ENCODE peak calls at places on chromosomes 6 and 20, in five cellular contexts. Z, M, E, W and P are unnamed samples.

GRCh38 chr20:1392443-1392692 is 486 bp downstream of the FKBP1A start:
- DNase-seq in E (no peak), Z (no peak), M (no peak), W (no peak), P (no peak)

GRCh38 chr6:43355862-43356590 is 13.4 kb downstream of the ZNF318 start:
- DNase-seq in M (no peak), E (no peak), Z (peak), W (no peak), P (no peak)

GRCh38 chr6:170206317-170206621 is 84.6 kb downstream of the DLL1 start:
- DNase-seq in M (no peak), W (no peak), E (no peak), Z (no peak), P (no peak)

GRCh38 chr6:145887969-145888368 is 73.4 kb upstream of the FBXO30 start:
- DNase-seq in M (no peak), Z (peak), W (no peak), E (no peak), P (no peak)

GRCh38 chr6:130457605-130458004 is 91.8 kb downstream of the TMEM200A start:
- DNase-seq in E (no peak), W (no peak), Z (peak), M (peak), P (no peak)

GRCh38 chr6:31639449-31639861 is 13.0 kb downstream of the BAG6 start:
- DNase-seq in E (no peak), Z (no peak), M (no peak), W (no peak), P (no peak)

GRCh38 chr20:36744243-36744642 is 1.6 kb downstream of the NDRG3 start:
- DNase-seq in E (no peak), Z (no peak), W (no peak), M (no peak), P (no peak)

GRCh38 chr6:158923801-158924498 is 76.1 kb downstream of the RSPH3 start:
- DNase-seq in E (no peak), W (peak), M (no peak), Z (no peak), P (no peak)

GRCh38 chr20:38127011-38127621 is 38.0 kb downstream of the TGM2 start:
- DNase-seq in W (no peak), E (no peak), Z (no peak), M (no peak), P (peak)

GRCh38 chr6:91710356-91710755 is 1123.5 kb upstream of the MAP3K7 start:
- DNase-seq in Z (no peak), M (no peak), W (no peak), E (no peak), P (no peak)

GRCh38 chr6:95203153-95203754 is 374.1 kb upstream of the MANEA start:
- DNase-seq in Z (peak), M (no peak), W (no peak), E (no peak), P (no peak)

GRCh38 chr6:93418113-93418447 is 1.3 kb downstream of the EPHA7 start:
- DNase-seq in W (no peak), Z (no peak), E (no peak), M (no peak), P (no peak)

GRCh38 chr20:3808141-3808479 is 12.0 kb downstream of the CDC25B start:
- DNase-seq in Z (no peak), W (peak), M (peak), E (no peak), P (peak)

GRCh38 chr20:6014017-6014416 is 39.8 kb downstream of the LRRN4 start:
- DNase-seq in M (no peak), Z (no peak), E (no peak), W (no peak), P (no peak)

GRCh38 chr6:34259529-34260069 is 10.8 kb upstream of the SMIM29 start:
- DNase-seq in E (no peak), M (no peak), Z (no peak), W (no peak), P (no peak)

GRCh38 chr6:134146268-134147032 is 94.0 kb upstream of the SLC2A12 start:
- DNase-seq in W (no peak), Z (no peak), E (no peak), M (no peak), P (no peak)

GRCh38 chr6:137736919-137737318 is 130.1 kb upstream of the TNFAIP3 start:
- DNase-seq in W (no peak), M (no peak), E (no peak), Z (no peak), P (no peak)

GRCh38 chr6:7255918-7256317 is 57.1 kb downstream of the SSR1 start:
- DNase-seq in M (no peak), Z (no peak), W (no peak), E (no peak), P (no peak)

GRCh38 chr6:34056301-34056700 is 89.6 kb downstream of the GRM4 start:
- DNase-seq in E (no peak), M (peak), W (peak), Z (peak), P (peak)

GRCh38 chr6:117381749-117382148 is 44.0 kb downstream of the ROS1 start:
- DNase-seq in E (no peak), Z (no peak), M (no peak), W (no peak), P (no peak)

GRCh38 chr6:5446362-5447075 is 185.2 kb downstream of the FARS2 start:
- DNase-seq in M (no peak), Z (no peak), E (no peak), W (no peak), P (no peak)

GRCh38 chr6:159941286-159942113 is 27.4 kb upstream of the IGF2R start:
- DNase-seq in W (no peak), M (no peak), Z (peak), E (no peak), P (no peak)

GRCh38 chr20:50701055-50701963 is 10.0 kb upstream of the RIPOR3 start:
- DNase-seq in W (no peak), M (no peak), Z (no peak), E (no peak), P (no peak)

GRCh38 chr6:53014034-53014433 is 18.9 kb upstream of the GSTA4 start:
- DNase-seq in M (no peak), Z (no peak), W (peak), E (no peak), P (peak)

GRCh38 chr6:167805349-167806060 is 21.2 kb upstream of the AFDN start:
- DNase-seq in M (no peak), E (no peak), W (no peak), Z (no peak), P (no peak)

GRCh38 chr6:75601608-75602163 is at the start of gene SENP6:
- DNase-seq in E (peak), Z (peak), W (no peak), M (peak), P (no peak)

GRCh38 chr20:10705801-10706459 is 32.1 kb upstream of the JAG1 start:
- DNase-seq in W (no peak), E (no peak), M (no peak), Z (no peak), P (no peak)

GRCh38 chr6:142537612-142538478 is 236.0 kb downstream of the ADGRG6 start:
- DNase-seq in W (no peak), Z (peak), M (no peak), E (no peak), P (no peak)

GRCh38 chr20:25509084-25509483 is 76.2 kb downstream of the NINL start:
- DNase-seq in M (no peak), E (no peak), W (no peak), Z (no peak), P (no peak)